ENCODE peak calls at places on chromosomes 16 and 17, in ten cellular contexts. One of them, this sample, is unnamed.
A peak's percentile ranks its signal among the peaks of the same experiment; 100 is the strongest.

GRCh38 chr17:63512896-63513644 is 10.1 kb upstream of the KCNH6 start:
- ATAC-seq in aorta: no peak
- ATAC-seq in WTC11: no peak
- ATAC-seq in psoas muscle: no peak
- ATAC-seq in IMR-90: no peak
- ATAC-seq in activated naive CD8-positive, alpha-beta T cell treated with anti-CD3 and anti-CD28 coated beads, Interleukin-2, amount 50 U/mL, for 24 hours: no peak
- ATAC-seq in natural killer cell: no peak
- ATAC-seq in activated B cell treated with CpG ODN at 0.5 μM for 24 hours: no peak
- ATAC-seq in left colon: no peak
- ATAC-seq in effector memory CD8-positive, alpha-beta T cell: no peak
- ATAC-seq in this sample: no peak

GRCh38 chr16:63890723-63891122 is 1231.1 kb downstream of the CDH11 start:
- ATAC-seq in aorta: no peak
- ATAC-seq in WTC11: no peak
- ATAC-seq in psoas muscle: no peak
- ATAC-seq in IMR-90: no peak
- ATAC-seq in activated naive CD8-positive, alpha-beta T cell treated with anti-CD3 and anti-CD28 coated beads, Interleukin-2, amount 50 U/mL, for 24 hours: no peak
- ATAC-seq in natural killer cell: no peak
- ATAC-seq in activated B cell treated with CpG ODN at 0.5 μM for 24 hours: no peak
- ATAC-seq in left colon: no peak
- ATAC-seq in effector memory CD8-positive, alpha-beta T cell: no peak
- ATAC-seq in this sample: no peak

GRCh38 chr16:77761204-77761603 is 27.2 kb upstream of the VAT1L start:
- ATAC-seq in aorta: no peak
- ATAC-seq in WTC11: no peak
- ATAC-seq in psoas muscle: no peak
- ATAC-seq in IMR-90: no peak
- ATAC-seq in activated naive CD8-positive, alpha-beta T cell treated with anti-CD3 and anti-CD28 coated beads, Interleukin-2, amount 50 U/mL, for 24 hours: no peak
- ATAC-seq in natural killer cell: no peak
- ATAC-seq in activated B cell treated with CpG ODN at 0.5 μM for 24 hours: no peak
- ATAC-seq in left colon: no peak
- ATAC-seq in effector memory CD8-positive, alpha-beta T cell: no peak
- ATAC-seq in this sample: no peak

GRCh38 chr17:82795615-82796014 is 43.8 kb downstream of the TBCD start:
- ATAC-seq in aorta: no peak
- ATAC-seq in WTC11: no peak
- ATAC-seq in psoas muscle: no peak
- ATAC-seq in IMR-90: no peak
- ATAC-seq in activated naive CD8-positive, alpha-beta T cell treated with anti-CD3 and anti-CD28 coated beads, Interleukin-2, amount 50 U/mL, for 24 hours: no peak
- ATAC-seq in natural killer cell: no peak
- ATAC-seq in activated B cell treated with CpG ODN at 0.5 μM for 24 hours: no peak
- ATAC-seq in left colon: peak; percentile 91
- ATAC-seq in effector memory CD8-positive, alpha-beta T cell: no peak
- ATAC-seq in this sample: no peak

GRCh38 chr17:68198931-68199836 is 48.7 kb upstream of the AMZ2 start:
- ATAC-seq in aorta: peak; percentile 27
- ATAC-seq in WTC11: peak; percentile 6
- ATAC-seq in psoas muscle: no peak
- ATAC-seq in IMR-90: no peak
- ATAC-seq in activated naive CD8-positive, alpha-beta T cell treated with anti-CD3 and anti-CD28 coated beads, Interleukin-2, amount 50 U/mL, for 24 hours: peak; percentile 25
- ATAC-seq in natural killer cell: peak; percentile 37
- ATAC-seq in activated B cell treated with CpG ODN at 0.5 μM for 24 hours: peak; percentile 19
- ATAC-seq in left colon: peak; percentile 35
- ATAC-seq in effector memory CD8-positive, alpha-beta T cell: peak; percentile 51
- ATAC-seq in this sample: peak; percentile 44

GRCh38 chr17:145671-146541 is 8.5 kb downstream of the SCGB1C2 start:
- ATAC-seq in aorta: no peak
- ATAC-seq in WTC11: no peak
- ATAC-seq in psoas muscle: no peak
- ATAC-seq in IMR-90: no peak
- ATAC-seq in activated naive CD8-positive, alpha-beta T cell treated with anti-CD3 and anti-CD28 coated beads, Interleukin-2, amount 50 U/mL, for 24 hours: no peak
- ATAC-seq in natural killer cell: no peak
- ATAC-seq in activated B cell treated with CpG ODN at 0.5 μM for 24 hours: no peak
- ATAC-seq in left colon: no peak
- ATAC-seq in effector memory CD8-positive, alpha-beta T cell: no peak
- ATAC-seq in this sample: no peak

GRCh38 chr17:81990836-81991683 is 13.6 kb downstream of the ASPSCR1 start:
- ATAC-seq in aorta: no peak
- ATAC-seq in WTC11: no peak
- ATAC-seq in psoas muscle: no peak
- ATAC-seq in IMR-90: no peak
- ATAC-seq in activated naive CD8-positive, alpha-beta T cell treated with anti-CD3 and anti-CD28 coated beads, Interleukin-2, amount 50 U/mL, for 24 hours: no peak
- ATAC-seq in natural killer cell: no peak
- ATAC-seq in activated B cell treated with CpG ODN at 0.5 μM for 24 hours: no peak
- ATAC-seq in left colon: peak; percentile 23
- ATAC-seq in effector memory CD8-positive, alpha-beta T cell: no peak
- ATAC-seq in this sample: no peak

GRCh38 chr17:82047379-82047778 is 4.2 kb downstream of the RFNG start:
- ATAC-seq in aorta: no peak
- ATAC-seq in WTC11: no peak
- ATAC-seq in psoas muscle: no peak
- ATAC-seq in IMR-90: no peak
- ATAC-seq in activated naive CD8-positive, alpha-beta T cell treated with anti-CD3 and anti-CD28 coated beads, Interleukin-2, amount 50 U/mL, for 24 hours: no peak
- ATAC-seq in natural killer cell: no peak
- ATAC-seq in activated B cell treated with CpG ODN at 0.5 μM for 24 hours: no peak
- ATAC-seq in left colon: no peak
- ATAC-seq in effector memory CD8-positive, alpha-beta T cell: no peak
- ATAC-seq in this sample: no peak

GRCh38 chr17:42087042-42087701 is 11.1 kb downstream of the ZNF385C start:
- ATAC-seq in aorta: no peak
- ATAC-seq in WTC11: no peak
- ATAC-seq in psoas muscle: no peak
- ATAC-seq in IMR-90: no peak
- ATAC-seq in activated naive CD8-positive, alpha-beta T cell treated with anti-CD3 and anti-CD28 coated beads, Interleukin-2, amount 50 U/mL, for 24 hours: no peak
- ATAC-seq in natural killer cell: no peak
- ATAC-seq in activated B cell treated with CpG ODN at 0.5 μM for 24 hours: no peak
- ATAC-seq in left colon: no peak
- ATAC-seq in effector memory CD8-positive, alpha-beta T cell: no peak
- ATAC-seq in this sample: no peak

GRCh38 chr17:57810740-57811632 is 38.9 kb downstream of the MRPS23 start:
- ATAC-seq in aorta: peak; percentile 61
- ATAC-seq in WTC11: peak; percentile 41
- ATAC-seq in psoas muscle: no peak
- ATAC-seq in IMR-90: peak; percentile 51
- ATAC-seq in activated naive CD8-positive, alpha-beta T cell treated with anti-CD3 and anti-CD28 coated beads, Interleukin-2, amount 50 U/mL, for 24 hours: no peak
- ATAC-seq in natural killer cell: no peak
- ATAC-seq in activated B cell treated with CpG ODN at 0.5 μM for 24 hours: peak; percentile 14
- ATAC-seq in left colon: no peak
- ATAC-seq in effector memory CD8-positive, alpha-beta T cell: no peak
- ATAC-seq in this sample: peak; percentile 43

GRCh38 chr16:31301708-31302400 is 42.1 kb downstream of the ITGAM start:
- ATAC-seq in aorta: peak; percentile 68
- ATAC-seq in WTC11: peak; percentile 24
- ATAC-seq in psoas muscle: no peak
- ATAC-seq in IMR-90: no peak
- ATAC-seq in activated naive CD8-positive, alpha-beta T cell treated with anti-CD3 and anti-CD28 coated beads, Interleukin-2, amount 50 U/mL, for 24 hours: no peak
- ATAC-seq in natural killer cell: no peak
- ATAC-seq in activated B cell treated with CpG ODN at 0.5 μM for 24 hours: peak; percentile 56
- ATAC-seq in left colon: no peak
- ATAC-seq in effector memory CD8-positive, alpha-beta T cell: peak; percentile 62
- ATAC-seq in this sample: peak; percentile 61

GRCh38 chr16:49855822-49856740 is at the start of gene ZNF423:
- ATAC-seq in aorta: peak; percentile 9
- ATAC-seq in WTC11: no peak
- ATAC-seq in psoas muscle: no peak
- ATAC-seq in IMR-90: peak; percentile 1
- ATAC-seq in activated naive CD8-positive, alpha-beta T cell treated with anti-CD3 and anti-CD28 coated beads, Interleukin-2, amount 50 U/mL, for 24 hours: no peak
- ATAC-seq in natural killer cell: no peak
- ATAC-seq in activated B cell treated with CpG ODN at 0.5 μM for 24 hours: no peak
- ATAC-seq in left colon: peak; percentile 3
- ATAC-seq in effector memory CD8-positive, alpha-beta T cell: peak; percentile 14
- ATAC-seq in this sample: no peak

GRCh38 chr17:16250635-16251034 is 33.6 kb downstream of the PIGL start:
- ATAC-seq in aorta: no peak
- ATAC-seq in WTC11: no peak
- ATAC-seq in psoas muscle: peak; percentile 52
- ATAC-seq in IMR-90: peak; percentile 68
- ATAC-seq in activated naive CD8-positive, alpha-beta T cell treated with anti-CD3 and anti-CD28 coated beads, Interleukin-2, amount 50 U/mL, for 24 hours: peak; percentile 75
- ATAC-seq in natural killer cell: no peak
- ATAC-seq in activated B cell treated with CpG ODN at 0.5 μM for 24 hours: no peak
- ATAC-seq in left colon: no peak
- ATAC-seq in effector memory CD8-positive, alpha-beta T cell: no peak
- ATAC-seq in this sample: no peak

GRCh38 chr17:4898927-4899326 is 409 bp upstream of the C17orf107 start:
- ATAC-seq in aorta: no peak
- ATAC-seq in WTC11: no peak
- ATAC-seq in psoas muscle: no peak
- ATAC-seq in IMR-90: no peak
- ATAC-seq in activated naive CD8-positive, alpha-beta T cell treated with anti-CD3 and anti-CD28 coated beads, Interleukin-2, amount 50 U/mL, for 24 hours: no peak
- ATAC-seq in natural killer cell: no peak
- ATAC-seq in activated B cell treated with CpG ODN at 0.5 μM for 24 hours: peak; percentile 1
- ATAC-seq in left colon: peak; percentile 4
- ATAC-seq in effector memory CD8-positive, alpha-beta T cell: peak; percentile 1
- ATAC-seq in this sample: peak; percentile 1

GRCh38 chr16:82183004-82183397 is 13.0 kb upstream of the MPHOSPH6 start:
- ATAC-seq in aorta: no peak
- ATAC-seq in WTC11: no peak
- ATAC-seq in psoas muscle: no peak
- ATAC-seq in IMR-90: no peak
- ATAC-seq in activated naive CD8-positive, alpha-beta T cell treated with anti-CD3 and anti-CD28 coated beads, Interleukin-2, amount 50 U/mL, for 24 hours: no peak
- ATAC-seq in natural killer cell: no peak
- ATAC-seq in activated B cell treated with CpG ODN at 0.5 μM for 24 hours: no peak
- ATAC-seq in left colon: no peak
- ATAC-seq in effector memory CD8-positive, alpha-beta T cell: no peak
- ATAC-seq in this sample: no peak

GRCh38 chr17:69978056-69978646 is 96.9 kb upstream of the KCNJ16 start:
- ATAC-seq in aorta: no peak
- ATAC-seq in WTC11: no peak
- ATAC-seq in psoas muscle: no peak
- ATAC-seq in IMR-90: no peak
- ATAC-seq in activated naive CD8-positive, alpha-beta T cell treated with anti-CD3 and anti-CD28 coated beads, Interleukin-2, amount 50 U/mL, for 24 hours: no peak
- ATAC-seq in natural killer cell: no peak
- ATAC-seq in activated B cell treated with CpG ODN at 0.5 μM for 24 hours: no peak
- ATAC-seq in left colon: no peak
- ATAC-seq in effector memory CD8-positive, alpha-beta T cell: no peak
- ATAC-seq in this sample: no peak

GRCh38 chr17:82687871-82688270 is 10.6 kb downstream of the RAB40B start:
- ATAC-seq in aorta: no peak
- ATAC-seq in WTC11: no peak
- ATAC-seq in psoas muscle: peak; percentile 42
- ATAC-seq in IMR-90: no peak
- ATAC-seq in activated naive CD8-positive, alpha-beta T cell treated with anti-CD3 and anti-CD28 coated beads, Interleukin-2, amount 50 U/mL, for 24 hours: no peak
- ATAC-seq in natural killer cell: no peak
- ATAC-seq in activated B cell treated with CpG ODN at 0.5 μM for 24 hours: no peak
- ATAC-seq in left colon: no peak
- ATAC-seq in effector memory CD8-positive, alpha-beta T cell: no peak
- ATAC-seq in this sample: no peak

GRCh38 chr16:27483083-27483437 is 66.7 kb downstream of the GTF3C1 start:
- ATAC-seq in aorta: no peak
- ATAC-seq in WTC11: no peak
- ATAC-seq in psoas muscle: peak; percentile 72
- ATAC-seq in IMR-90: no peak
- ATAC-seq in activated naive CD8-positive, alpha-beta T cell treated with anti-CD3 and anti-CD28 coated beads, Interleukin-2, amount 50 U/mL, for 24 hours: no peak
- ATAC-seq in natural killer cell: no peak
- ATAC-seq in activated B cell treated with CpG ODN at 0.5 μM for 24 hours: no peak
- ATAC-seq in left colon: no peak
- ATAC-seq in effector memory CD8-positive, alpha-beta T cell: no peak
- ATAC-seq in this sample: no peak

GRCh38 chr16:3960049-3960809 is 79.7 kb upstream of the CREBBP start:
- ATAC-seq in aorta: peak; percentile 45
- ATAC-seq in WTC11: no peak
- ATAC-seq in psoas muscle: peak; percentile 20
- ATAC-seq in IMR-90: peak; percentile 33
- ATAC-seq in activated naive CD8-positive, alpha-beta T cell treated with anti-CD3 and anti-CD28 coated beads, Interleukin-2, amount 50 U/mL, for 24 hours: no peak
- ATAC-seq in natural killer cell: no peak
- ATAC-seq in activated B cell treated with CpG ODN at 0.5 μM for 24 hours: no peak
- ATAC-seq in left colon: peak; percentile 68
- ATAC-seq in effector memory CD8-positive, alpha-beta T cell: no peak
- ATAC-seq in this sample: no peak

GRCh38 chr16:75288181-75288580 is 36.8 kb upstream of the BCAR1 start:
- ATAC-seq in aorta: no peak
- ATAC-seq in WTC11: no peak
- ATAC-seq in psoas muscle: no peak
- ATAC-seq in IMR-90: no peak
- ATAC-seq in activated naive CD8-positive, alpha-beta T cell treated with anti-CD3 and anti-CD28 coated beads, Interleukin-2, amount 50 U/mL, for 24 hours: peak; percentile 33
- ATAC-seq in natural killer cell: no peak
- ATAC-seq in activated B cell treated with CpG ODN at 0.5 μM for 24 hours: no peak
- ATAC-seq in left colon: peak; percentile 26
- ATAC-seq in effector memory CD8-positive, alpha-beta T cell: peak; percentile 20
- ATAC-seq in this sample: no peak

GRCh38 chr17:81685108-81685507 is 1.3 kb downstream of the HGS start:
- ATAC-seq in aorta: no peak
- ATAC-seq in WTC11: no peak
- ATAC-seq in psoas muscle: no peak
- ATAC-seq in IMR-90: peak; percentile 5
- ATAC-seq in activated naive CD8-positive, alpha-beta T cell treated with anti-CD3 and anti-CD28 coated beads, Interleukin-2, amount 50 U/mL, for 24 hours: peak; percentile 44
- ATAC-seq in natural killer cell: no peak
- ATAC-seq in activated B cell treated with CpG ODN at 0.5 μM for 24 hours: no peak
- ATAC-seq in left colon: no peak
- ATAC-seq in effector memory CD8-positive, alpha-beta T cell: no peak
- ATAC-seq in this sample: no peak

GRCh38 chr17:68794636-68795503 is 160.3 kb downstream of the ABCA8 start:
- ATAC-seq in aorta: peak; percentile 54
- ATAC-seq in WTC11: no peak
- ATAC-seq in psoas muscle: peak; percentile 27
- ATAC-seq in IMR-90: peak; percentile 68
- ATAC-seq in activated naive CD8-positive, alpha-beta T cell treated with anti-CD3 and anti-CD28 coated beads, Interleukin-2, amount 50 U/mL, for 24 hours: no peak
- ATAC-seq in natural killer cell: no peak
- ATAC-seq in activated B cell treated with CpG ODN at 0.5 μM for 24 hours: no peak
- ATAC-seq in left colon: no peak
- ATAC-seq in effector memory CD8-positive, alpha-beta T cell: no peak
- ATAC-seq in this sample: no peak

GRCh38 chr17:74356640-74357465 is 4.8 kb downstream of the BTBD17 start:
- ATAC-seq in aorta: no peak
- ATAC-seq in WTC11: peak; percentile 10
- ATAC-seq in psoas muscle: peak; percentile 43
- ATAC-seq in IMR-90: no peak
- ATAC-seq in activated naive CD8-positive, alpha-beta T cell treated with anti-CD3 and anti-CD28 coated beads, Interleukin-2, amount 50 U/mL, for 24 hours: no peak
- ATAC-seq in natural killer cell: no peak
- ATAC-seq in activated B cell treated with CpG ODN at 0.5 μM for 24 hours: no peak
- ATAC-seq in left colon: peak; percentile 62
- ATAC-seq in effector memory CD8-positive, alpha-beta T cell: peak; percentile 54
- ATAC-seq in this sample: no peak

GRCh38 chr17:15408803-15409202 is 58.6 kb downstream of the CDRT4 start:
- ATAC-seq in aorta: no peak
- ATAC-seq in WTC11: no peak
- ATAC-seq in psoas muscle: no peak
- ATAC-seq in IMR-90: no peak
- ATAC-seq in activated naive CD8-positive, alpha-beta T cell treated with anti-CD3 and anti-CD28 coated beads, Interleukin-2, amount 50 U/mL, for 24 hours: no peak
- ATAC-seq in natural killer cell: no peak
- ATAC-seq in activated B cell treated with CpG ODN at 0.5 μM for 24 hours: no peak
- ATAC-seq in left colon: peak; percentile 57
- ATAC-seq in effector memory CD8-positive, alpha-beta T cell: no peak
- ATAC-seq in this sample: no peak

GRCh38 chr16:11105038-11105903 is 150.7 kb downstream of the SOCS1 start:
- ATAC-seq in aorta: peak; percentile 83
- ATAC-seq in WTC11: no peak
- ATAC-seq in psoas muscle: peak; percentile 65
- ATAC-seq in IMR-90: peak; percentile 37
- ATAC-seq in activated naive CD8-positive, alpha-beta T cell treated with anti-CD3 and anti-CD28 coated beads, Interleukin-2, amount 50 U/mL, for 24 hours: peak; percentile 67
- ATAC-seq in natural killer cell: peak; percentile 85
- ATAC-seq in activated B cell treated with CpG ODN at 0.5 μM for 24 hours: peak; percentile 87
- ATAC-seq in left colon: no peak
- ATAC-seq in effector memory CD8-positive, alpha-beta T cell: peak; percentile 87
- ATAC-seq in this sample: peak; percentile 93

GRCh38 chr17:40597168-40598020 is 32.1 kb upstream of the CCR7 start:
- ATAC-seq in aorta: no peak
- ATAC-seq in WTC11: no peak
- ATAC-seq in psoas muscle: no peak
- ATAC-seq in IMR-90: no peak
- ATAC-seq in activated naive CD8-positive, alpha-beta T cell treated with anti-CD3 and anti-CD28 coated beads, Interleukin-2, amount 50 U/mL, for 24 hours: no peak
- ATAC-seq in natural killer cell: no peak
- ATAC-seq in activated B cell treated with CpG ODN at 0.5 μM for 24 hours: no peak
- ATAC-seq in left colon: no peak
- ATAC-seq in effector memory CD8-positive, alpha-beta T cell: no peak
- ATAC-seq in this sample: no peak

GRCh38 chr17:72397223-72397667 is 276.4 kb downstream of the SOX9 start:
- ATAC-seq in aorta: no peak
- ATAC-seq in WTC11: no peak
- ATAC-seq in psoas muscle: no peak
- ATAC-seq in IMR-90: no peak
- ATAC-seq in activated naive CD8-positive, alpha-beta T cell treated with anti-CD3 and anti-CD28 coated beads, Interleukin-2, amount 50 U/mL, for 24 hours: no peak
- ATAC-seq in natural killer cell: no peak
- ATAC-seq in activated B cell treated with CpG ODN at 0.5 μM for 24 hours: no peak
- ATAC-seq in left colon: no peak
- ATAC-seq in effector memory CD8-positive, alpha-beta T cell: no peak
- ATAC-seq in this sample: no peak

GRCh38 chr17:52212851-52213250 is 54.3 kb upstream of the CA10 start:
- ATAC-seq in aorta: no peak
- ATAC-seq in WTC11: no peak
- ATAC-seq in psoas muscle: no peak
- ATAC-seq in IMR-90: no peak
- ATAC-seq in activated naive CD8-positive, alpha-beta T cell treated with anti-CD3 and anti-CD28 coated beads, Interleukin-2, amount 50 U/mL, for 24 hours: no peak
- ATAC-seq in natural killer cell: no peak
- ATAC-seq in activated B cell treated with CpG ODN at 0.5 μM for 24 hours: no peak
- ATAC-seq in left colon: no peak
- ATAC-seq in effector memory CD8-positive, alpha-beta T cell: no peak
- ATAC-seq in this sample: no peak